ENCODE peak calls at places on chromosomes 2 and 18, in ten cellular contexts. B, S, R, F, C, J, I, D, P and M are unnamed samples.

GRCh38 chr18:28331551-28331950 is 154.6 kb upstream of the CDH2 start:
- DNase-seq in C (no peak), D (no peak), P (no peak), S (no peak), J (no peak), B (no peak), I (no peak), F (no peak), R (no peak), M (no peak)

GRCh38 chr2:3294066-3294465 is 83.6 kb downstream of the EIPR1 start:
- DNase-seq in J (no peak), D (no peak), P (no peak), F (no peak), I (no peak), C (no peak), R (no peak), B (no peak), S (no peak), M (no peak)

GRCh38 chr2:240319855-240320560 is 115.5 kb upstream of the GPC1 start:
- DNase-seq in R (no peak), F (no peak), S (peak; percentile 89), D (no peak), C (no peak), J (peak; percentile 53), I (no peak), P (no peak), B (peak; percentile 60), M (peak; percentile 3)

GRCh38 chr18:7567487-7568425 is 640 bp downstream of the PTPRM start:
- DNase-seq in C (peak; percentile 19), I (no peak), S (no peak), P (peak; percentile 10), F (peak; percentile 46), R (no peak), J (peak; percentile 77), B (peak; percentile 72), D (peak; percentile 45), M (no peak)

GRCh38 chr2:175004980-175005832 is at the start of gene CHN1:
- DNase-seq in I (peak; percentile 40), S (peak; percentile 45), P (peak; percentile 93), B (peak; percentile 88), D (peak; percentile 75), R (peak; percentile 64), J (peak; percentile 88), C (peak; percentile 55), F (peak; percentile 87), M (peak; percentile 19)

GRCh38 chr18:78494204-78494603 is 485.4 kb upstream of the SALL3 start:
- DNase-seq in P (no peak), J (no peak), C (no peak), R (no peak), D (no peak), S (no peak), B (no peak), I (no peak), F (no peak), M (no peak)

GRCh38 chr2:190718652-190719526 is 70.0 kb downstream of the NAB1 start:
- DNase-seq in F (peak; percentile 43), J (peak; percentile 82), P (peak; percentile 82), I (no peak), R (no peak), D (peak; percentile 48), S (peak; percentile 18), B (no peak), C (peak; percentile 67), M (no peak)

GRCh38 chr2:21047161-21048009 is 3.5 kb upstream of the APOB start:
- DNase-seq in R (no peak), F (no peak), B (no peak), S (no peak), I (no peak), D (no peak), C (no peak), J (peak; percentile 46), P (peak; percentile 79), M (no peak)

GRCh38 chr2:231612199-231613053 is 19.8 kb downstream of the TEX44 start:
- DNase-seq in P (peak; percentile 90), R (peak; percentile 86), C (peak; percentile 89), S (peak; percentile 84), B (peak; percentile 90), J (peak; percentile 94), D (peak; percentile 92), F (peak; percentile 91), I (peak; percentile 92), M (peak; percentile 84)

GRCh38 chr18:76679259-76679658 is 143.1 kb upstream of the ZNF236 start:
- DNase-seq in R (no peak), J (peak; percentile 59), B (no peak), D (no peak), S (no peak), F (no peak), P (no peak), I (no peak), C (no peak), M (no peak)

GRCh38 chr2:16722677-16723076 is 57.0 kb upstream of the CYRIA start:
- DNase-seq in I (no peak), R (no peak), D (no peak), J (no peak), F (no peak), B (no peak), S (no peak), C (no peak), P (no peak), M (no peak)

DNA sequence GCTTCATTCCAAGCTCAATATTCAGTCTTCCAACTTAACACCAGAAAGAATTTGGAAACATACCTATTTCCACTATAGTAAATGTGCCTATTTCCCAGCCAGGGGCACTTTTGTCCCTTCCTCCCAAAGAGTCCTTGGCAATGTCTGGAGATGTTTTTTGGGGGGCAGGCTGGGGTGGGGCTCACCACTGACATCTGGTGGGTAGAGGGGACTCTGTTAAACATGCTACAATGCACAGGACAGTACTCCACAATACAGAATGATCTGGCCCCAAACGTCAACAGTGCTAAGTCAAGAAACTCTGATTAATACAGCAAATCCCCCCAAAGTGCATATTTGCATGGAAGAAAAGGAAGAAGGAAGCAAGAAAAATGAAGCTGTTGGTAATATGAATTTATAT is 61.7 kb downstream of the SMIM21 start:
- DNase-seq in J (no peak), I (no peak), P (no peak), B (no peak), R (no peak), S (no peak), F (no peak), C (no peak), D (no peak), M (no peak)
- TF ChIP-seq CTCF in J (no peak), I (no peak), P (no peak), B (no peak), R (peak; percentile 30), S (no peak), F (no peak), C (peak; percentile 20), D (no peak), M (no peak)

DNA sequence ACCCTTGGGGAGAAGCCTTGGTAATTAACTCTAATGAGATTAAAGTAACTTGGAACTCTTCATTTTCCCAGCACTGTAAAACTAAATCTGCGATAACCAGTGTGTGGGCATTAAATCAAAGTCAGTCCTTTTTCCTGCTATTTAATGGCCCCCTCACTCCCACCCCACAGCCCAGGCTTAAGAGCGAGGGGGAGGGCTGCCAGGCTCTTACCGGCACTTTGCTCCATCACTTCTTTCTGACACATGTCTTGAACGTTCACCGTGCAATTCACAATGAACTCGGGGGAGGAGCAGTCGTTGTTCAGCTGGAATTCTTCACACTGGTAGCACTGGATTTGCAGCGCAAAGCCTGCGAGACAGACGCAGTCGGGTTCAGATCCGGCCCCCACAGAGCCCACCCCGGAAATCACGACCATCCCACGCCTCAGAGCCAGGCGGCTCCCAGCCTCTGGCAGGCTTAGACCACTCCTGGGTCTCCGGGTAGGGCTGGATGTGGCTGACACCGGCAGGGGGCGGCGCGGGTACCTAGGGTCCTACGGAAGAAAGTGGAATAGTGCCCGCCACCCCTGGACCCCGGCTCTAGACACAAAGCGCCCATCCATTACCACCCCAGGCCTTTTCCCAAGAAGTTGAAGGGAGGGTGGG is 1.7 kb downstream of the LYPD1 start:
- DNase-seq in F (no peak), D (no peak), C (no peak), J (peak; percentile 40), I (no peak), B (no peak), R (no peak), S (no peak), P (no peak), M (no peak)
- TF ChIP-seq CTCF in F (no peak), D (no peak), C (no peak), J (peak; percentile 28), I (no peak), B (peak; percentile 71), R (no peak), S (peak; percentile 54), P (no peak), M (no peak)

GRCh38 chr18:370753-371615 is 103.1 kb upstream of the THOC1 start:
- DNase-seq in R (no peak), P (no peak), D (no peak), C (no peak), B (no peak), I (no peak), J (no peak), S (no peak), F (no peak), M (no peak)

GRCh38 chr18:369224-370010 is 101.6 kb upstream of the THOC1 start:
- DNase-seq in R (no peak), P (no peak), D (no peak), S (no peak), I (no peak), F (no peak), C (no peak), J (no peak), B (no peak), M (no peak)

GRCh38 chr18:374735-375168 is 106.9 kb upstream of the THOC1 start:
- DNase-seq in P (no peak), D (no peak), B (no peak), C (no peak), I (no peak), F (no peak), S (no peak), J (no peak), R (no peak), M (no peak)

GRCh38 chr18:376307-376706 is 108.5 kb upstream of the THOC1 start:
- DNase-seq in I (no peak), R (no peak), D (no peak), J (no peak), C (no peak), F (no peak), S (no peak), B (no peak), P (no peak), M (no peak)

DNA sequence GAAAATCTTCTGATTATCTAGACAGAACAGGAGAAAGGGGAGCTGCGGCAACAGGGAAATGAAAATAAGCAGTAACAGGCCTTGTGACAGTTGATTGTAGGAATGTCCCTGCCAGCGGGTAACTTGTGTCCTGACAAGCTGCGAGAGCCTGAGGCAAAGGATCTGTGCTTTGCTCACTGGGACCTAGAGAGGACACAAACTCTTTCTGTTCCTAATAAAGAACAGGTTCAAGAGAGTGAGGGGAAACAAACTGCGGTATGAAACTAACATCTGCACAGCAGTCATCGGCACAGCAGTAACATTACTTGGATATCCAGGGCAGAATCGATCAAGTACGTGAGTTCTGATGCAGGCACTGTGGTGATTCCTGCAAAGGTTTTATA is 103.8 kb upstream of the THOC1 start:
- DNase-seq in S (no peak), F (no peak), D (no peak), P (peak; percentile 23), C (no peak), I (no peak), B (no peak), J (no peak), R (no peak), M (no peak)
- TF ChIP-seq CTCF in S (no peak), F (no peak), D (no peak), P (no peak), C (no peak), I (no peak), B (no peak), J (no peak), R (no peak), M (no peak)

GRCh38 chr2:72963423-72964145 is 46.3 kb downstream of the EMX1 start:
- DNase-seq in S (no peak), B (no peak), R (no peak), F (no peak), D (no peak), J (peak; percentile 23), C (no peak), P (peak; percentile 28), I (no peak), M (no peak)
- TF ChIP-seq CTCF in S (no peak), B (no peak), R (no peak), F (no peak), D (no peak), J (no peak), C (no peak), P (no peak), I (no peak), M (no peak)